ENCODE peak calls at places on chromosomes 13 and 19, in nine cellular contexts. Y is cardiac fibroblast, K is kidney epithelial cell, F is HFF-Myc, G is brain microvascular endothelial cell, O is pancreas, D is vagina, I is foreskin fibroblast, Q is AG10803. M is an unnamed sample.

GRCh38 chr13:75407473-75407872 is 74.5 kb downstream of the TBC1D4 start:
- DNase-seq in Y (no peak), K (no peak), F (no peak), G (no peak), O (peak), D (no peak), I (no peak), Q (no peak), M (no peak)

GRCh38 chr19:10568444-10568825 is 344 bp downstream of the CDKN2D start:
- DNase-seq in Y (no peak), K (no peak), F (no peak), G (no peak), O (peak), D (no peak), I (no peak), Q (no peak), M (no peak)

GRCh38 chr13:24630121-24630520 is 50.1 kb upstream of the ATP12A start:
- DNase-seq in Y (no peak), K (no peak), F (no peak), G (no peak), O (no peak), D (no peak), I (no peak), Q (no peak), M (no peak)

GRCh38 chr19:13729859-13730258 is 34.5 kb upstream of the MRI1 start:
- DNase-seq in Y (no peak), K (no peak), F (no peak), G (no peak), O (no peak), D (no peak), I (no peak), Q (peak), M (no peak)

GRCh38 chr19:9014809-9015208 is 4.6 kb upstream of the MUC16 start:
- DNase-seq in Y (no peak), K (no peak), F (no peak), G (no peak), O (no peak), D (no peak), I (no peak), Q (no peak), M (no peak)

GRCh38 chr13:28012896-28013295 is 24.4 kb upstream of the URAD start:
- DNase-seq in Y (no peak), K (no peak), F (no peak), G (no peak), O (no peak), D (no peak), I (no peak), Q (no peak), M (no peak)

GRCh38 chr19:29851769-29852521 is 40.2 kb downstream of the CCNE1 start:
- DNase-seq in Y (no peak), K (no peak), F (no peak), G (no peak), O (no peak), D (no peak), I (no peak), Q (no peak), M (no peak)

GRCh38 chr13:94177041-94177440 is 302.4 kb downstream of the DCT start:
- DNase-seq in Y (peak), K (no peak), F (no peak), G (no peak), O (no peak), D (no peak), I (no peak), Q (no peak), M (no peak)

GRCh38 chr19:6402058-6402457 is 9.1 kb upstream of the GTF2F1 start:
- DNase-seq in Y (no peak), K (no peak), F (no peak), G (no peak), O (no peak), D (no peak), I (no peak), Q (no peak), M (no peak)

GRCh38 chr13:77338329-77338728 is 11.4 kb upstream of the MYCBP2 start:
- DNase-seq in Y (no peak), K (no peak), F (no peak), G (no peak), O (no peak), D (no peak), I (no peak), Q (no peak), M (no peak)
- H3K4me3 ChIP-seq in Y (no peak), K (no peak), F (no peak), G (no peak), O (no peak), D (no peak), I (no peak), Q (no peak), M (no peak)

GRCh38 chr13:113647351-113648217 is 10.4 kb downstream of the ATP4B start:
- DNase-seq in Y (peak), K (peak), F (peak), G (no peak), O (peak), D (no peak), I (peak), Q (peak), M (no peak)

GRCh38 chr13:113650731-113651148 is 7.3 kb downstream of the ATP4B start:
- DNase-seq in Y (no peak), K (no peak), F (no peak), G (no peak), O (no peak), D (no peak), I (no peak), Q (no peak), M (no peak)

GRCh38 chr13:113650275-113650674 is 7.7 kb downstream of the ATP4B start:
- DNase-seq in Y (no peak), K (no peak), F (no peak), G (no peak), O (no peak), D (no peak), I (no peak), Q (no peak), M (no peak)

GRCh38 chr13:113648218-113648615 is 9.8 kb downstream of the ATP4B start:
- DNase-seq in Y (no peak), K (no peak), F (no peak), G (no peak), O (no peak), D (no peak), I (no peak), Q (no peak), M (no peak)

GRCh38 chr13:113649212-113649611 is 8.8 kb downstream of the ATP4B start:
- DNase-seq in Y (no peak), K (no peak), F (no peak), G (no peak), O (no peak), D (no peak), I (no peak), Q (no peak), M (no peak)
- TF ChIP-seq CTCF in Y (no peak), K (no peak), F (no peak), G (no peak), O (no peak), D (no peak), I (no peak), Q (no peak), M (no peak)

GRCh38 chr19:32330149-32330548 is 15.3 kb upstream of the ZNF507 start:
- DNase-seq in Y (no peak), K (no peak), F (no peak), G (no peak), O (no peak), D (no peak), I (no peak), Q (no peak), M (no peak)

GRCh38 chr19:32336259-32337111 is 8.9 kb upstream of the ZNF507 start:
- DNase-seq in Y (peak), K (no peak), F (no peak), G (peak), O (no peak), D (no peak), I (peak), Q (peak), M (no peak)

GRCh38 chr19:32337176-32337808 is 8.1 kb upstream of the ZNF507 start:
- DNase-seq in Y (peak), K (no peak), F (no peak), G (no peak), O (no peak), D (no peak), I (no peak), Q (peak), M (no peak)

DNA sequence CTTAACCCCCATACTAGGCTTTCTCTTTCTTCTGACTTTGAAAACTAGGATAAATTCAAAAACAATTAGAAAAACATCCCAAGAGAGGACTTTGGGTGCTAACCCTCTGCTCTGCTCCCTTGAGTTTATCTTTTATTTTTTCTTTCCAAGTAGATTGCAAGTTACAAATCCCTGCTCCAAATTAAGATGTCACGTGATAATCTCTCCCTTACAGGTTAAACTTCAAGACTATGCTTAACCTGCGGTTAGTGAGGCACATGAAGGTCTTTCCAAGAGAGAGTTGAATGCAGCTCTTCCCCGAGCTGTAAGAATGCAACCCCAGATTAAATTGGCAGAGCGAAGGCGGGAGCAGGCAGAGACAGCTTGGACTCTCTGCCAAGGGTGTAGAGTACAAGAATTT is 12.2 kb upstream of the ZNF507 start:
- DNase-seq in Y (no peak), K (no peak), F (no peak), G (no peak), O (no peak), D (no peak), I (no peak), Q (no peak), M (no peak)
- H3K4me3 ChIP-seq in Y (no peak), K (no peak), F (no peak), G (no peak), O (no peak), D (no peak), I (no peak), Q (no peak), M (no peak)

DNA sequence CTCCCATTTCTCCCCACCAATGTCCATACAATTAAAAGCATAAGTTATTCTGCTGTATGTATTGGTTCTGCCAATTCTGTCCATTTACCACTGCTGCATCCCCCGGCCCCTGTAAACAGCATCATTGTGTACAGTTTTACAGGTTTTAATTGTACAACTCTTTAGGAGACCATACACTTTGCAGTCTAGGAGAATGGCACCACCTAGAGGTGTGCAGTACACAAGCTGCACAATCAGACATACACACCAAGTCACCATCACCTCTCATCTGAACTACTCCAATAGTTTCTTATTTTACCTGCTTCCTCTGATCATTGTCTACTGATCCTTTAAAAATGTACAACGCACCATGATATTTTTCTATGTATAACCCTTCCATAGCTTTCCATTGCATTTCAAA is 855.9 kb upstream of the KLHL1 start:
- DNase-seq in Y (no peak), K (no peak), F (no peak), G (no peak), O (no peak), D (no peak), I (no peak), Q (no peak), M (no peak)
- TF ChIP-seq CTCF in Y (peak), K (peak), F (no peak), G (peak), O (no peak), D (no peak), I (no peak), Q (no peak), M (no peak)

GRCh38 chr19:4600893-4601292 is 38.4 kb upstream of the TNFAIP8L1 start:
- DNase-seq in Y (no peak), K (no peak), F (no peak), G (no peak), O (no peak), D (no peak), I (no peak), Q (no peak), M (no peak)

GRCh38 chr19:4597975-4598671 is 38.6 kb upstream of the SEMA6B start:
- DNase-seq in Y (peak), K (no peak), F (no peak), G (peak), O (no peak), D (no peak), I (peak), Q (no peak), M (no peak)

GRCh38 chr19:4600082-4600481 is 39.2 kb upstream of the TNFAIP8L1 start:
- DNase-seq in Y (no peak), K (no peak), F (no peak), G (no peak), O (no peak), D (no peak), I (no peak), Q (no peak), M (no peak)

GRCh38 chr19:4597278-4597974 is 37.9 kb upstream of the SEMA6B start:
- DNase-seq in Y (no peak), K (no peak), F (no peak), G (no peak), O (no peak), D (no peak), I (no peak), Q (no peak), M (no peak)

DNA sequence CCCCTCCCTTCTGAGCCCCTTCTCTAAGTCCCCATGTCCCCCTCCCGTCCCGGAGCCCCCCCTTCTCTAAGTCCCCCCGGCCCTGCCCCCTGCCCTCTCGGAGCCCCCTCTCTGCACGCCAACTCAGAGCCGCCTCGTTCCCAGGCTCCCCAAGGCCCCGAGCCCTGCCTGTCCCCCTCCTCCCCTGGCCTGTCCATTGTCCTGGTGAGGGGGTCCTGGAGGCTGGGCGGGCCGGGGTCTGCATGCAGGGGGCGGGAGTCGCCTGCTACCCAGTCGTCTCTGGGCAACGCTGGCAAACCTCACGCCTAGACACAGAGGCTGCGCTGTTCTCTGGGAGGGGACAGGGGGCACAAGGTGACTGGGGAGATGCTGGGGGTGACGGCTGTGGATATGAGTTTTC is 39.2 kb upstream of the SEMA6B start:
- DNase-seq in Y (no peak), K (no peak), F (no peak), G (no peak), O (no peak), D (no peak), I (no peak), Q (no peak), M (no peak)
- H3K4me3 ChIP-seq in Y (no peak), K (no peak), F (no peak), G (no peak), O (no peak), D (no peak), I (no peak), Q (no peak), M (no peak)

GRCh38 chr13:59343132-59343531 is 820.6 kb downstream of the DIAPH3 start:
- DNase-seq in Y (no peak), K (no peak), F (no peak), G (no peak), O (no peak), D (no peak), I (no peak), Q (no peak), M (no peak)

GRCh38 chr13:59346861-59347470 is 816.8 kb downstream of the DIAPH3 start:
- DNase-seq in Y (no peak), K (no peak), F (no peak), G (peak), O (no peak), D (no peak), I (no peak), Q (no peak), M (no peak)

GRCh38 chr13:59345316-59345715 is 818.4 kb downstream of the DIAPH3 start:
- DNase-seq in Y (peak), K (no peak), F (no peak), G (peak), O (peak), D (no peak), I (no peak), Q (no peak), M (no peak)

GRCh38 chr13:59342396-59342795 is 821.3 kb downstream of the DIAPH3 start:
- DNase-seq in Y (peak), K (no peak), F (no peak), G (no peak), O (no peak), D (no peak), I (no peak), Q (no peak), M (no peak)

DNA sequence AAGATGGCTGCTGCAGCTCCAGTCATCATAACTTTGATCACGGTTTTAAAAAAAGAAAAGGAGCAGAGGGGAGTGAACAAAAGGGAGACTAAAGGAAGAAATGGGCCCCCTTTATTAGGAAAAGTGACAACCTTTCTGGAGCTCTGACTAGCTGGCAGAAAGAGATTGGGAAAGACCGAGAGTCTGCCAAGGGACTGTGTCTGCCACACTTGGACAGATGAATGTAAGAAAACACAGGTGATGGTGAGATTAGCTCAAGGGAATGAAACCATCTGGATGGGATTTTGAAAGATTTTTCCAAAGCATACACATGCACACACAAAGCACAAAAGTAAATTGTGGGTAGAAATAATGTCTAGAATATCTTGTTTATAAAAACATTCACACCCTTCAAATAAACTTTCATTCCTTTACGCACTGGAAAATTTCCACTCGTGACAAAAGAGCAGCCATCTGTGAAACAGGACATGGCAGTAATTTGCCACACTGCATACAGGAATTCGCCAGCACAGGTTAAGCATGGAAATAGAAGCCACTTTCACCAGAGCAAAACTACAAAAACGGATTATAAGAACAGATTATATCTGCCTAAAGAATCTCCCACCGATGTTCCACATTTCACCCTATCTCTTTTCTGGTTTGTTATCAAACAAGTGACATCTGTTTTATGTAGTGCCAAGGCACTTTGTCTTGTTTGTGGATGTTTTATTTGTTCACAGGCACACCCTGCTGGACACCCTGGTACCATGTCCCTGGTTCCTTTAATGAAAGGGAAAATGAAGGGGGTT is 819.5 kb downstream of the DIAPH3 start:
- DNase-seq in Y (no peak), K (no peak), F (no peak), G (no peak), O (peak), D (no peak), I (no peak), Q (no peak), M (no peak)
- TF ChIP-seq CTCF in Y (no peak), K (no peak), F (no peak), G (no peak), O (no peak), D (no peak), I (no peak), Q (no peak), M (no peak)

GRCh38 chr19:497861-498590 is 1.7 kb downstream of the MADCAM1 start:
- DNase-seq in Y (no peak), K (no peak), F (no peak), G (no peak), O (no peak), D (no peak), I (no peak), Q (no peak), M (no peak)

GRCh38 chr19:498591-498950 is 2.3 kb downstream of the MADCAM1 start:
- DNase-seq in Y (no peak), K (no peak), F (no peak), G (no peak), O (no peak), D (no peak), I (no peak), Q (no peak), M (no peak)

GRCh38 chr19:498977-499623 is 2.8 kb downstream of the MADCAM1 start:
- DNase-seq in Y (no peak), K (no peak), F (no peak), G (no peak), O (no peak), D (no peak), I (no peak), Q (no peak), M (no peak)

GRCh38 chr19:496333-496634 is at the start of gene MADCAM1:
- DNase-seq in Y (no peak), K (no peak), F (no peak), G (no peak), O (no peak), D (no peak), I (no peak), Q (no peak), M (no peak)

GRCh38 chr19:497476-497860 is 1.2 kb downstream of the MADCAM1 start:
- DNase-seq in Y (no peak), K (no peak), F (no peak), G (no peak), O (no peak), D (no peak), I (no peak), Q (no peak), M (no peak)
- H3K4me3 ChIP-seq in Y (no peak), K (no peak), F (no peak), G (no peak), O (no peak), D (no peak), I (no peak), Q (no peak), M (no peak)

DNA sequence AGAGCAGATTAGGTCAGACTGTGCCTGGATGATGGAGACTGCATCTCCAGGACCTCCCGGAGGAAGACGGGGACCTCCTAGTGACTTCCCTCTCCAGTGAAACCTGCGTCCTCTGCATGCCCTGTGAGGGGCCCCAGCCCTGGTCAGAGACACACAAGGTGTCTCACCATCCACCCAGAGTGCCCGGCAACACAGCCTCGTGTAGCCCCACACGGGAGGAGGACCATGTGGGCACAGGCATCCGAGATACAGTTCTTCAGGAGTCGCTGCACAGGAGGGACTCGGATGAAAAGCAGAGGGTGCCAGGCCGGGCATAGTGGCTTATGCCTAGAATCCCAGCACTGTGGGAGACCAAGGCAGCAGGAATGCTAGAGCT is 64.8 kb downstream of the PEPD start:
- DNase-seq in Y (no peak), K (no peak), F (no peak), G (no peak), O (no peak), D (no peak), I (no peak), Q (no peak), M (no peak)
- TF ChIP-seq CTCF in Y (no peak), K (no peak), F (no peak), G (no peak), O (no peak), D (no peak), I (no peak), Q (no peak), M (no peak)

M was measured in AG09309.